ENCODE peak calls at places on chromosomes 2 and 18, in seven cellular contexts. N is A549; E is WERI-Rb-1; O is cardiac fibroblast; Z is CD8-positive, alpha-beta T cell; W is activated CD8-positive, alpha-beta T cell treated with anti-CD3 and anti-CD28 coated beads for 36 hours; S is bronchial epithelial cell. J is an unnamed sample.

GRCh38 chr2:36633470-36634092 is 35.6 kb upstream of the FEZ2 start:
- DNase-seq in N (no peak), E (no peak), O (no peak), Z (no peak), W (no peak), S (peak), J (no peak)

GRCh38 chr2:158795110-158795924 is at the start of gene DAPL1:
- DNase-seq in N (no peak), E (peak), O (no peak), Z (no peak), W (no peak), S (peak), J (no peak)

GRCh38 chr18:63207154-63207790 is 112.3 kb downstream of the BCL2 start:
- DNase-seq in N (no peak), E (no peak), O (no peak), Z (no peak), W (peak), S (no peak), J (no peak)

GRCh38 chr2:28277466-28277865 is 115.2 kb upstream of the FOSL2 start:
- DNase-seq in N (no peak), E (no peak), O (no peak), Z (no peak), W (no peak), S (no peak), J (no peak)

GRCh38 chr18:11751305-11752115 is 62.4 kb downstream of the GNAL start:
- DNase-seq in N (no peak), E (no peak), O (no peak), Z (no peak), W (no peak), S (peak), J (peak)

GRCh38 chr2:55063713-55064323 is 13.6 kb upstream of the RTN4 start:
- DNase-seq in N (no peak), E (peak), O (no peak), Z (no peak), W (peak), S (no peak), J (no peak)

GRCh38 chr18:50104421-50104820 is 90.5 kb downstream of the MYO5B start:
- DNase-seq in N (no peak), E (no peak), O (no peak), Z (no peak), W (no peak), S (peak), J (no peak)

GRCh38 chr2:39620067-39620466 is 45.6 kb upstream of the TMEM178A start:
- DNase-seq in N (no peak), E (no peak), O (peak), Z (no peak), W (peak), S (peak), J (no peak)

GRCh38 chr2:95728878-95729511 is 137.2 kb downstream of the TRIM43 start:
- DNase-seq in N (peak), E (peak), O (peak), Z (no peak), W (peak), S (peak), J (peak)

GRCh38 chr2:18834341-18834740 is 245.0 kb upstream of the NT5C1B start:
- DNase-seq in N (no peak), E (no peak), O (peak), Z (no peak), W (no peak), S (peak), J (no peak)

GRCh38 chr2:197576631-197577030 is 60.8 kb downstream of the MOB4 start:
- DNase-seq in N (peak), E (no peak), O (peak), Z (no peak), W (no peak), S (peak), J (no peak)

GRCh38 chr2:232876071-232876977 is 6.3 kb downstream of the SNORC start:
- DNase-seq in N (peak), E (peak), O (no peak), Z (no peak), W (peak), S (no peak), J (peak)

GRCh38 chr2:40284797-40285196 is 167.1 kb downstream of the SLC8A1 start:
- DNase-seq in N (no peak), E (no peak), O (peak), Z (no peak), W (no peak), S (no peak), J (no peak)

GRCh38 chr18:63949068-63949737 is at the start of gene HMSD:
- DNase-seq in N (peak), E (no peak), O (peak), Z (peak), W (peak), S (peak), J (peak)

GRCh38 chr2:130181338-130181879 is at the start of gene SMPD4:
- DNase-seq in N (peak), E (peak), O (peak), Z (peak), W (peak), S (peak), J (peak)

GRCh38 chr2:101850450-101850849 is 141.3 kb upstream of the IL1R2 start:
- DNase-seq in N (no peak), E (no peak), O (no peak), Z (no peak), W (no peak), S (peak), J (no peak)

GRCh38 chr2:176174850-176175728 is 13.4 kb upstream of the HOXD1 start:
- DNase-seq in N (no peak), E (no peak), O (no peak), Z (no peak), W (peak), S (no peak), J (peak)

GRCh38 chr2:217795706-217796465 is 206.9 kb downstream of the TNS1 start:
- DNase-seq in N (no peak), E (no peak), O (no peak), Z (no peak), W (no peak), S (no peak), J (no peak)

GRCh38 chr18:55338955-55339662 is 248.9 kb downstream of the TCF4 start:
- DNase-seq in N (no peak), E (no peak), O (peak), Z (no peak), W (no peak), S (peak), J (no peak)

GRCh38 chr2:236562434-236562833 is 7.2 kb upstream of the ACKR3 start:
- DNase-seq in N (peak), E (no peak), O (peak), Z (no peak), W (no peak), S (peak), J (no peak)

GRCh38 chr2:148565272-148565894 is 79.2 kb upstream of the EPC2 start:
- DNase-seq in N (no peak), E (peak), O (peak), Z (no peak), W (no peak), S (no peak), J (no peak)

DNA sequence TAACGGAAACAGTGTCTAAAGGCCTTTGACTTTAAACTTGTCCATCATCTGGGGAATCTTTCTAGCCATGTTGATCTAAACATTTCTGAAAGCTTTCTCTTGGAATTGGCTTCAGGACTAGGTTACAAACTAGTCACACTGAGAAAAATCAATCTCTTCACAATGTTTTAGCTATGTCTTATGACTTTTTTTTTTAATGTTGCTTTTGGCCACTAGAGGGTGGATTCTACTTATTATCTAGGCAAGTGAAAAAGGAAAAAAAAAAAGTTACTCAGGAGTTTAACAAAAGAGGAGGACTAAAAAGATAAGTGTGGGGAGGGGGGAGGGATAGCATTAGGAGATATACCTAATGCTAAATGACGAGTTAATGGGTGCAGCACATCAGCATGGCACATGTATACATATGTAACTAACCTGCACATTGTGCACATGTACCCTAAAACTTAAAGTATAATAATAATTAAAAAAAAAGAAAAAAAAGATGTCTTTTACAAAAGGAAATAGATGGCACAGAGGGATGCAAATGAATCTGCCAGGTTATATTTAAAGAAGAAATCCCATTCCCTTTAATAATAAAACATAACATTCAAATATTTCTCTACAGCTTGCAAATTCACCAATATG is 160.4 kb upstream of the PID1 start:
- DNase-seq in N (no peak), E (no peak), O (peak), Z (no peak), W (no peak), S (peak), J (no peak)
- TF ChIP-seq CTCF in N (peak), E (no peak), O (peak), Z (no peak), W (peak), S (peak), J (peak)

GRCh38 chr18:54269924-54270844 is 867 bp downstream of the POLI start:
- DNase-seq in N (peak), E (peak), O (peak), Z (peak), W (peak), S (peak), J (no peak)
- TF ChIP-seq CTCF in N (peak), E (peak), O (peak), Z (peak), W (peak), S (peak), J (peak)

DNA sequence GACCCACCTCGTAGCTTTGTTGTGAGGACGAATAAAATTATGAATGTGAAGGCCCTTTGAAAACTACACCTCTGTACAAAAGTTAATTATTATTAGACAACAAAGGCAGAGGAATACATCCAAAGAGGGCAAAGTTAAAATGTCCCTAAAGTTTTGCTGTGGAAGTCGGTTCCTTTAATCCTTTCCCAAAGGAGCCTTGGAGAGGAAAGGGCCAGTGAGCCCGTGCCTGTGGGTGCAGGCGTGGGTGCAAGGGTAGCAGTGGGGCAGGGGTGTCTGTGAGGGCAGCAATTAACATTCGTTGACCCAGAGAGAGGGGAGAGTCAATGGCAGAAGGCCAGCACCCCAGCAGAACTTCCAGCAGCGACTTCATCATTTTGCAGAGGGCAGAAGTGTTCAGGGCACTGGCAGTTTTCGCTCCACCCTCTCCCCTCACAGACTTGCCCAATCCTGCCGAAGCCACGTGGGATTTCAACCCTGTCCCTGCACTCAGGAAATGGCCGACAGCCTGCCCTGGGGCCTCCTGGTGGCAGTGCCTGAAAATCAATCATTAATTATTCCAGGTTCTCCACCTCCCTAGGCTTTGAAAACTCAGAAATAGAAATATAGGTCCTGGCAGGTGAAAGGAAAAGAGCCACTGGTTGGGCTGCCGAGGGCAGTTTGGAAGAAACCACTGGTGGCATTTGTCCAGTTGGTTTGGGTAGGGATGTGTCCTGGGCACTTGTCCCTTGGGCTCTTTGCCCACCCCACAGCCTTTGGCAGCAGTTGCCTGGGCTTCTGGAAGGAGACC is 4.2 kb upstream of the PAX8 start:
- DNase-seq in N (peak), E (peak), O (peak), Z (no peak), W (no peak), S (peak), J (peak)
- TF ChIP-seq CTCF in N (peak), E (peak), O (no peak), Z (no peak), W (no peak), S (peak), J (no peak)

DNA sequence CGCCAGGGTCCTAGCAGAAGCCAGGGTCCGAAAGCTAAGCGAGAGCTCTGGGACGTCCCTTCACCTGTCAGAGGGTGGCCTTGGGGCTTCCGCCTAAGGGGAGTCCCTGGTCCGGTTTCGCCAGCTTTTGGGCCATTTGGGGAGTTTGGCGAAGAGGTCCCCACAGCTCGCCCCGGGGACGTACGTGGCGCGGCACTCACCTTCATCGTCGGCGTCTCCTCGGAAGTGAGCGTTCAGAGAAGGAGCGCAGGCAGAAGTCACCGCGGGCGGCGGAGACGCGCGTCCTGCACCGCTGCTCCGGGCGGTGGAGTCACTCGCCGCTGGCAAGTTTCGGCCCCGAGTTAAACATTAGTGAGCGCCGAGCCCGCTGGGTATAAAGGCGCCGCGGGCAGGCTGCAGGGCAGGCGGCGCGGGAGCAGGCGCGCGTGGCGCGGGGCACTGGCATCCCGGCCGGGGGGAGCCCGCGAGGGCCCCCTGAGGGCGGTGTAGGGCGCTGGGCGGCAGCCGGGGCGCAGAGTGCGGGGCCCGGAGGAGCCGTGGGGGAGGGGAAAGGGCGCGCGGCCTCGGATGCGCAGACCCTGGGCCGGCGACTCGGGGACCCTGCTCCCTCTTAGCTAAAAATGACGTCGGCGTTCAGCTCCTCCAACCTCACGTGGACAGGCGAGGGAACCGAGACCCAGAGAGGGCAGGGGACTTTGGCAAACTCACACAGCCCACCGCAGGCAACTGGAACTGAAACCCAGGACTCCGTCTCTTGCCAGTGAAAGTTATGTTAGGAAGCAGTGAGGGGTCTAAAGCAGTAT is at the start of gene DPP4:
- DNase-seq in N (peak), E (peak), O (peak), Z (peak), W (peak), S (no peak), J (peak)
- TF ChIP-seq CTCF in N (no peak), E (no peak), O (no peak), Z (no peak), W (peak), S (no peak), J (no peak)

DNA sequence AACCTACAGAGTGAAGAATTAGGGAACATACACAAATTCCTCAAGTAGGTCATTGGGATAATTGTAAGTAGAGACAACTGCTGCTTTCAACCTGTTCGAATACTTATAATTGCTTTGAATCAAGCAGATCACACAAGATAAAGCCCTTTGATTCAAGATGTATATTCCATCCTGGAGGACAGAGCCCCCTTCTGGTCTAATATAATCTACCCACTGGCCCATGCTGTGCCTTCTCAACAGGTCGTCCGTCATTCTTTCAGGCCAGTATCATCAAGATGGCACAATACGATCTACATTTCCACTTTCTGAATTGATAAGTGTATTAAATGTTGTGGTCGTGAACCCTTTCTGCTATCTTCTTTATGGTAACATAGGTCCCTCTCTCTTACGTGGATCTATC is 387.0 kb upstream of the CDH19 start:
- DNase-seq in N (no peak), E (no peak), O (no peak), Z (no peak), W (no peak), S (no peak), J (no peak)
- TF ChIP-seq CTCF in N (no peak), E (no peak), O (no peak), Z (no peak), W (no peak), S (no peak), J (no peak)